ENCODE peak calls at places on chromosomes 3 and 15, in five cellular contexts. C is A549, H is IMR-90, R is K562, N is HepG2. M is an unnamed sample.

GRCh38 chr3:57646723-57647122 is 46.2 kb downstream of the DENND6A start:
- DNase-seq in H (peak; percentile 27), R (no peak), C (peak; percentile 24), N (no peak), M (no peak)

GRCh38 chr3:187979543-187979942 is 174.4 kb upstream of the LPP start:
- DNase-seq in H (no peak), N (no peak), R (no peak), C (no peak), M (no peak)

GRCh38 chr3:38084019-38084968 is 45.3 kb downstream of the DLEC1 start:
- DNase-seq in R (no peak), C (peak; percentile 22), H (peak; percentile 19), N (peak; percentile 12), M (no peak)

GRCh38 chr3:192444096-192444790 is 283.1 kb downstream of the FGF12 start:
- DNase-seq in C (peak; percentile 53), R (peak; percentile 72), H (peak; percentile 53), N (peak; percentile 24), M (peak; percentile 47)

GRCh38 chr3:169573129-169573528 is 90.4 kb downstream of the MECOM start:
- DNase-seq in H (no peak), N (no peak), C (no peak), R (no peak), M (no peak)

GRCh38 chr3:81726132-81726531 is 35.3 kb downstream of the GBE1 start:
- DNase-seq in R (no peak), C (no peak), N (no peak), H (peak; percentile 56), M (no peak)

GRCh38 chr3:126620743-126621142 is 34.2 kb downstream of the TXNRD3 start:
- DNase-seq in H (no peak), N (no peak), C (no peak), R (no peak), M (no peak)

GRCh38 chr3:12869025-12869695 is 27.8 kb upstream of the RPL32 start:
- DNase-seq in R (peak; percentile 91), C (no peak), H (no peak), N (no peak), M (no peak)

GRCh38 chr15:47485419-47485818 is 231.9 kb upstream of the SEMA6D start:
- DNase-seq in R (no peak), N (no peak), C (no peak), H (peak; percentile 57), M (no peak)

GRCh38 chr15:88954431-88955277 is 41.5 kb upstream of the MFGE8 start:
- DNase-seq in N (no peak), R (no peak), C (no peak), H (no peak), M (no peak)

GRCh38 chr15:51227967-51228783 is 110.2 kb downstream of the CYP19A1 start:
- DNase-seq in C (peak; percentile 69), R (peak; percentile 78), H (peak; percentile 89), N (peak; percentile 24), M (no peak)

GRCh38 chr15:26081758-26082068 is 218.6 kb upstream of the ATP10A start:
- DNase-seq in R (no peak), N (peak; percentile 2), H (no peak), C (no peak), M (no peak)

GRCh38 chr3:149588909-149589308 is 68.9 kb downstream of the WWTR1 start:
- DNase-seq in N (no peak), C (no peak), R (no peak), H (no peak), M (no peak)

GRCh38 chr3:45035441-45036301 is 9.6 kb downstream of the CLEC3B start:
- DNase-seq in H (peak; percentile 35), C (no peak), R (no peak), N (no peak), M (no peak)

GRCh38 chr3:187101184-187102072 is 37.9 kb downstream of the RPL39L start:
- DNase-seq in C (peak; percentile 22), R (peak; percentile 46), N (peak; percentile 43), H (peak; percentile 71), M (no peak)

GRCh38 chr3:33663042-33663441 is 55.0 kb downstream of the CLASP2 start:
- DNase-seq in N (no peak), R (no peak), H (no peak), C (no peak), M (no peak)

GRCh38 chr3:4309476-4310121 is 6.4 kb downstream of the SETMAR start:
- DNase-seq in R (no peak), H (no peak), N (no peak), C (no peak), M (no peak)

GRCh38 chr3:57706462-57706861 is 13.6 kb upstream of the DENND6A start:
- DNase-seq in N (no peak), R (no peak), C (peak; percentile 72), H (peak; percentile 93), M (no peak)

GRCh38 chr15:77538011-77538410 is 94.7 kb downstream of the LINGO1 start:
- DNase-seq in H (no peak), R (no peak), C (no peak), N (no peak), M (no peak)

GRCh38 chr15:97745481-97746071 is 214.9 kb upstream of the ARRDC4 start:
- DNase-seq in R (peak; percentile 54), N (peak; percentile 23), H (no peak), C (peak; percentile 60), M (peak; percentile 67)

GRCh38 chr15:29539736-29540135 is 270.1 kb upstream of the NSMCE3 start:
- DNase-seq in R (no peak), C (no peak), N (no peak), H (no peak), M (no peak)

GRCh38 chr15:66287461-66288055 is 5.8 kb upstream of the DIS3L start:
- DNase-seq in N (no peak), R (peak; percentile 47), C (peak; percentile 37), H (peak; percentile 14), M (no peak)

GRCh38 chr3:31941230-31941632 is 39.8 kb downstream of the OSBPL10 start:
- DNase-seq in R (no peak), C (peak; percentile 61), N (peak; percentile 85), H (no peak), M (no peak)

GRCh38 chr3:31946484-31947081 is 34.5 kb downstream of the OSBPL10 start:
- DNase-seq in H (no peak), N (no peak), R (no peak), C (no peak), M (no peak)

GRCh38 chr3:31943041-31943440 is 38.0 kb downstream of the OSBPL10 start:
- DNase-seq in N (no peak), R (no peak), H (no peak), C (no peak), M (no peak)

GRCh38 chr3:31945738-31946052 is 35.4 kb downstream of the OSBPL10 start:
- DNase-seq in R (no peak), C (no peak), H (peak; percentile 73), N (no peak), M (no peak)

GRCh38 chr3:31942446-31942845 is 38.6 kb downstream of the OSBPL10 start:
- DNase-seq in N (no peak), H (no peak), R (no peak), C (no peak), M (no peak)
- H3K4me1 ChIP-seq in N (peaks cover 91% of the 10 kb centered on the region), H (peaks cover 3% of the 10 kb centered on the region), R (no peaks in the 10 kb centered on the region), C (peaks cover 17% of the 10 kb centered on the region), M (peaks cover 21% of the 10 kb centered on the region)

GRCh38 chr15:84398763-84399701 is 163.5 kb downstream of the GOLGA6L4 start:
- DNase-seq in H (no peak), R (peak; percentile 52), C (no peak), N (no peak), M (peak; percentile 39)

GRCh38 chr15:84402856-84403608 is 167.5 kb downstream of the GOLGA6L4 start:
- DNase-seq in N (no peak), R (no peak), C (no peak), H (no peak), M (peak; percentile 27)

GRCh38 chr15:84400820-84401219 is 165.2 kb downstream of the GOLGA6L4 start:
- DNase-seq in H (no peak), R (no peak), C (no peak), N (no peak), M (no peak)

DNA sequence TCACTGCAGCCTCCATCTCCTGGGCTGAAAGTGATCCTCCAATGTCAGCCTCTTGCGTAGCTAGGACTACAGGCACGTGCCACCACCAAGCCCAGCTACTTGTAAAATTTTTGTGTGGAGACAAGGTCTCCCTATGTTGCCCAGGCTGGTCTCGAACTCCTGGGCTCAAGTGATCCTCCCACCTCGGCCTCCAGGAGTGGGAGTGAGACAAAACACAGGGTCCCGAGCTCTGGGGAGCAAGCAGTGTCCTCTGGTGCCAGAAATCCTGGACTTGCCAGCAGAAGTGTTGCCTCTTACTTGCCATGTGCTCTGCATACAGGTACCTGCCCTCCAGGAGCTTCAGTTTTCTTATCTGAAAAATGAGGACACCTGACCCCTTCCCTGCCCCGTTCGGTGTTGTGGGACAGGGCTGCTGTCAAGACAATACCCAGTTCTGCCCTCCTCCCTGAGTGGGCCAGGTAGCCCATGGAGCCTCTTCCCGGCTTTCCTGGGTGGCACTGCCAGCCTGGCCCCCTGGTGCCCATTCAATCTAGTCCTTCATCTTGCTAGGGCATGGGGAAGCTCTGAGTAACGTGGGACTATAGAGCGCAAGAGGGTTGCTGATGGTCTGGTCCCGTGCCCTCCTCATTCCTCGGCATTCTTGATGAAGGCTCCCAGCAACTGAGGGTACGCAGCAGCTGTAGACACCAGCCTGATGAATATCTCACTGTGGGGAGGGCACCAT is 164.6 kb downstream of the GOLGA6L4 start:
- DNase-seq in R (no peak), C (no peak), N (no peak), H (no peak), M (no peak)
- TF ChIP-seq MAFK in R (no peak), C (no peak), N (no peak), H (no peak), M (no peak)

GRCh38 chr15:70049701-70050445 is 47.8 kb downstream of the TLE3 start:
- DNase-seq in H (no peak), R (no peak), N (no peak), C (no peak), M (no peak)
- H3K4me1 ChIP-seq in H (peaks cover 2% of the 10 kb centered on the region), R (peaks cover 3% of the 10 kb centered on the region), N (no peaks in the 10 kb centered on the region), C (no peaks in the 10 kb centered on the region), M (peaks cover 7% of the 10 kb centered on the region)

GRCh38 chr15:100769043-100769974 is 110.3 kb upstream of the ALDH1A3 start:
- DNase-seq in C (no peak), R (no peak), H (no peak), N (no peak), M (no peak)
- TF ChIP-seq MAFK in C (no peak), R (no peak), H (no peak), N (no peak), M (no peak)

GRCh38 chr3:107637416-107638182 is 114.8 kb downstream of the BBX start:
- DNase-seq in R (no peak), H (no peak), N (no peak), C (no peak), M (no peak)

GRCh38 chr3:107633327-107634141 is 110.8 kb downstream of the BBX start:
- DNase-seq in C (no peak), N (no peak), R (no peak), H (no peak), M (no peak)

GRCh38 chr3:107632576-107632975 is 109.8 kb downstream of the BBX start:
- DNase-seq in R (no peak), N (no peak), C (no peak), H (no peak), M (no peak)

GRCh38 chr3:107630779-107631178 is 108.0 kb downstream of the BBX start:
- DNase-seq in C (no peak), N (no peak), R (no peak), H (no peak), M (no peak)

DNA sequence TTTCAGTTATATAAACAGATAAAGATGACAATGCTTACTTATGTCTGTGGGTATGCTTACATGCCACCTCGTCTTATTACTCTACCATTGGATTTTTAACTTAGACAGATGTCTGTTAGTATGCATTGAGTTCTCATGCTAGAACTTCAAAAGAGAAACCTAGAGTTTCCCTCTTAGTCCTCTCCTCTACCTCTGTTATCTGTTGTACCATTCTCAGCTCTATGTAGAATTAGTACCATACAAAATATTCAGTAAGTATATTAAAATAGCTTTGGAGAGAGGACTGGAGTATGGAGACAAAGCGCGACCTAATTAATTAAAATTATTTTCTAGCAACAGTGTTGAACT is 111.4 kb downstream of the BBX start:
- DNase-seq in N (no peak), C (no peak), R (no peak), H (no peak), M (no peak)
- H3K4me1 ChIP-seq in N (no peaks in the 10 kb centered on the region), C (no peaks in the 10 kb centered on the region), R (no peaks in the 10 kb centered on the region), H (no peaks in the 10 kb centered on the region), M (peaks cover 4% of the 10 kb centered on the region)